ENCODE peak calls at places on chromosomes 2 and 18, in seven cellular contexts. C is hepatocyte, D is lower leg skin, K is neural crest cell, G is left lung, O is A673, T is HFFc6. P is an unnamed sample.

GRCh38 chr18:31950620-31951019 is 7.7 kb upstream of the TRAPPC8 start:
- DNase-seq in C (no peak), D (no peak), K (no peak), G (no peak), O (peak), T (no peak), P (no peak)

GRCh38 chr18:56315363-56315762 is 323.0 kb downstream of the TXNL1 start:
- DNase-seq in C (no peak), D (no peak), K (no peak), G (no peak), O (no peak), T (peak), P (no peak)

GRCh38 chr18:30527917-30528316 is 514.6 kb downstream of the DSC3 start:
- DNase-seq in C (no peak), D (no peak), K (no peak), G (no peak), O (no peak), T (no peak), P (no peak)

GRCh38 chr2:20125164-20125563 is 73.7 kb upstream of the LAPTM4A start:
- DNase-seq in C (no peak), D (no peak), K (no peak), G (no peak), O (no peak), T (no peak), P (no peak)

GRCh38 chr2:20167356-20167755 is 57.6 kb downstream of the SDC1 start:
- DNase-seq in C (no peak), D (no peak), K (no peak), G (no peak), O (no peak), T (no peak), P (peak)

GRCh38 chr18:48136051-48136543 is 205.6 kb upstream of the SMAD2 start:
- DNase-seq in C (no peak), D (no peak), K (no peak), G (no peak), O (no peak), T (no peak), P (no peak)

GRCh38 chr2:69499966-69500365 is 62.7 kb upstream of the NFU1 start:
- DNase-seq in C (no peak), D (no peak), K (no peak), G (no peak), O (no peak), T (no peak), P (no peak)

GRCh38 chr2:159518321-159519005 is 97.9 kb downstream of the BAZ2B start:
- DNase-seq in C (no peak), D (no peak), K (no peak), G (no peak), O (no peak), T (no peak), P (no peak)

GRCh38 chr2:37323770-37324535 is 680 bp downstream of the PRKD3 start:
- DNase-seq in C (peak), D (no peak), K (peak), G (peak), O (peak), T (peak), P (no peak)

GRCh38 chr18:44096016-44096415 is 584.7 kb upstream of the SETBP1 start:
- DNase-seq in C (no peak), D (no peak), K (no peak), G (no peak), O (peak), T (no peak), P (no peak)

GRCh38 chr2:68747918-68748317 is 13.3 kb downstream of the ARHGAP25 start:
- DNase-seq in C (no peak), D (peak), K (no peak), G (no peak), O (no peak), T (no peak), P (no peak)

GRCh38 chr18:61926532-61926931 is 33.7 kb upstream of the RNF152 start:
- DNase-seq in C (no peak), D (no peak), K (no peak), G (no peak), O (no peak), T (no peak), P (no peak)

GRCh38 chr2:71683070-71683469 is 229.7 kb downstream of the DYSF start:
- DNase-seq in C (no peak), D (no peak), K (no peak), G (no peak), O (no peak), T (no peak), P (no peak)

GRCh38 chr2:40244251-40245010 is 207.5 kb downstream of the SLC8A1 start:
- DNase-seq in C (peak), D (peak), K (no peak), G (no peak), O (peak), T (peak), P (no peak)

GRCh38 chr2:11530864-11531451 is 2.9 kb upstream of the GREB1 start:
- DNase-seq in C (no peak), D (no peak), K (no peak), G (no peak), O (no peak), T (no peak), P (no peak)

GRCh38 chr2:3302751-3303582 is 74.7 kb downstream of the EIPR1 start:
- DNase-seq in C (no peak), D (no peak), K (peak), G (peak), O (no peak), T (no peak), P (no peak)

GRCh38 chr2:237073552-237073951 is 12.1 kb upstream of the COPS8 start:
- DNase-seq in C (peak), D (no peak), K (no peak), G (no peak), O (no peak), T (peak), P (no peak)

GRCh38 chr2:199570957-199571356 is 113.2 kb upstream of the SATB2 start:
- DNase-seq in C (no peak), D (no peak), K (no peak), G (no peak), O (no peak), T (no peak), P (no peak)

GRCh38 chr2:53715568-53715967 is 52.0 kb upstream of the CHAC2 start:
- DNase-seq in C (no peak), D (no peak), K (no peak), G (no peak), O (peak), T (no peak), P (no peak)

GRCh38 chr2:40147360-40147759 is 304.5 kb downstream of the SLC8A1 start:
- DNase-seq in C (no peak), D (no peak), K (no peak), G (no peak), O (no peak), T (no peak), P (no peak)

GRCh38 chr2:16725549-16725948 is 59.9 kb upstream of the CYRIA start:
- DNase-seq in C (no peak), D (no peak), K (no peak), G (no peak), O (no peak), T (no peak), P (no peak)

GRCh38 chr2:98145070-98145469 is 58.1 kb downstream of the VWA3B start:
- DNase-seq in C (no peak), D (no peak), K (no peak), G (no peak), O (no peak), T (no peak), P (no peak)

GRCh38 chr2:150586858-150587257 is 99.4 kb upstream of the RND3 start:
- DNase-seq in C (no peak), D (no peak), K (no peak), G (no peak), O (no peak), T (peak), P (no peak)

GRCh38 chr2:196464311-196464710 is 175.2 kb upstream of the CCDC150 start:
- DNase-seq in C (no peak), D (no peak), K (no peak), G (no peak), O (no peak), T (no peak), P (no peak)

GRCh38 chr18:43279015-43279758 is 1.9 kb upstream of the SYT4 start:
- DNase-seq in C (peak), D (no peak), K (no peak), G (no peak), O (peak), T (no peak), P (no peak)

GRCh38 chr2:127702395-127703009 is 1.2 kb downstream of the SFT2D3 start:
- DNase-seq in C (no peak), D (no peak), K (no peak), G (no peak), O (no peak), T (no peak), P (no peak)

GRCh38 chr2:127701193-127701650 is at the start of gene SFT2D3:
- DNase-seq in C (peak), D (peak), K (peak), G (peak), O (peak), T (peak), P (peak)

GRCh38 chr2:127703282-127703681 is 2.0 kb downstream of the SFT2D3 start:
- DNase-seq in C (no peak), D (no peak), K (no peak), G (no peak), O (no peak), T (no peak), P (no peak)

GRCh38 chr2:127700527-127701192 is 637 bp upstream of the SFT2D3 start:
- DNase-seq in C (peak), D (peak), K (no peak), G (peak), O (no peak), T (no peak), P (peak)

DNA sequence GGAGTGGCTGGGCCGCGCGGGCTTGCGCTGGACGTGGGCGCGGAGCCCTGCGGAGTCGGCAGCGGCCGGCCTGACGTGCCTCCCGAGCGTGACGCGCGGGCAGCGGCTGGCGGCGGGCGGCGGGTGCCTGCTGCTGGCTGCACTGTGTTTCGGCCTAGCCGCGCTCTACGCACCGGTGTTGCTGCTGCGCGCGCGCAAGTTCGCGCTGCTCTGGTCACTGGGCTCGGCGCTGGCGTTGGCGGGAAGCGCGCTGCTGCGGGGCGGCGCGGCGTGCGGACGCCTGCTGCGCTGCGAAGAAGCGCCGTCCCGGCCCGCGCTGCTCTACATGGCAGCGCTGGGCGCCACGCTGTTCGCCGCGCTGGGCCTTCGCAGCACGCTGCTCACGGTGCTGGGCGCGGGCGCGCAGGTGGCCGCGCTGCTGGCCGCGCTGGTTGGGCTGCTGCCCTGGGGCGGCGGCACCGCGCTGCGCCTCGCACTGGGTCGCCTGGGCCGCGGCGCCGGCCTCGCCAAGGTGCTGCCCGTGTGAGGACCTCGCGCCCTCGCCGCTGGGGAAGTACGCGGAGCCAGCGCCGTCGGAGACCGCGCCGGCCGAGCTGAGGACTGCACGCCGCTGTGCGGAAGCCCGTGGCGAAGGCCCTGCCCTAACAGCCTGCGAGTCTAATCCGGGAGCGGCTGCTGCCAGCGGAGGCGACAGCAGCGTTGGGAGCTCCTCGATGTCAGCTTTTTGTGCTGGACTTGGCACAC is 526 bp downstream of the SFT2D3 start:
- DNase-seq in C (peak), D (peak), K (peak), G (peak), O (peak), T (peak), P (peak)
- TF ChIP-seq CTCF in C (no peak), D (no peak), K (peak), G (no peak), O (peak), T (peak), P (peak)

GRCh38 chr2:152557273-152557879 is 159.9 kb downstream of the PRPF40A start:
- DNase-seq in C (no peak), D (no peak), K (no peak), G (no peak), O (no peak), T (no peak), P (no peak)

GRCh38 chr2:152553518-152553917 is 163.7 kb downstream of the PRPF40A start:
- DNase-seq in C (no peak), D (no peak), K (no peak), G (no peak), O (no peak), T (no peak), P (no peak)

GRCh38 chr2:152556506-152556905 is 160.8 kb downstream of the PRPF40A start:
- DNase-seq in C (no peak), D (no peak), K (no peak), G (no peak), O (no peak), T (no peak), P (no peak)

GRCh38 chr2:152552868-152553267 is 164.4 kb downstream of the PRPF40A start:
- DNase-seq in C (no peak), D (no peak), K (no peak), G (no peak), O (no peak), T (no peak), P (no peak)

GRCh38 chr2:152555048-152555447 is 162.2 kb downstream of the PRPF40A start:
- DNase-seq in C (no peak), D (no peak), K (no peak), G (no peak), O (peak), T (no peak), P (no peak)
- TF ChIP-seq CTCF in C (peak), D (no peak), K (peak), G (no peak), O (peak), T (peak), P (no peak)

GRCh38 chr18:5841518-5841917 is 53.8 kb downstream of the TMEM200C start:
- DNase-seq in C (no peak), D (no peak), K (no peak), G (no peak), O (no peak), T (no peak), P (no peak)
- TF ChIP-seq CTCF in C (peak), D (no peak), K (peak), G (no peak), O (no peak), T (no peak), P (no peak)

GRCh38 chr2:147469471-147469870 is 375.4 kb upstream of the ACVR2A start:
- DNase-seq in C (no peak), D (no peak), K (no peak), G (no peak), O (peak), T (no peak), P (no peak)
- TF ChIP-seq CTCF in C (no peak), D (no peak), K (no peak), G (no peak), O (no peak), T (no peak), P (no peak)

DNA sequence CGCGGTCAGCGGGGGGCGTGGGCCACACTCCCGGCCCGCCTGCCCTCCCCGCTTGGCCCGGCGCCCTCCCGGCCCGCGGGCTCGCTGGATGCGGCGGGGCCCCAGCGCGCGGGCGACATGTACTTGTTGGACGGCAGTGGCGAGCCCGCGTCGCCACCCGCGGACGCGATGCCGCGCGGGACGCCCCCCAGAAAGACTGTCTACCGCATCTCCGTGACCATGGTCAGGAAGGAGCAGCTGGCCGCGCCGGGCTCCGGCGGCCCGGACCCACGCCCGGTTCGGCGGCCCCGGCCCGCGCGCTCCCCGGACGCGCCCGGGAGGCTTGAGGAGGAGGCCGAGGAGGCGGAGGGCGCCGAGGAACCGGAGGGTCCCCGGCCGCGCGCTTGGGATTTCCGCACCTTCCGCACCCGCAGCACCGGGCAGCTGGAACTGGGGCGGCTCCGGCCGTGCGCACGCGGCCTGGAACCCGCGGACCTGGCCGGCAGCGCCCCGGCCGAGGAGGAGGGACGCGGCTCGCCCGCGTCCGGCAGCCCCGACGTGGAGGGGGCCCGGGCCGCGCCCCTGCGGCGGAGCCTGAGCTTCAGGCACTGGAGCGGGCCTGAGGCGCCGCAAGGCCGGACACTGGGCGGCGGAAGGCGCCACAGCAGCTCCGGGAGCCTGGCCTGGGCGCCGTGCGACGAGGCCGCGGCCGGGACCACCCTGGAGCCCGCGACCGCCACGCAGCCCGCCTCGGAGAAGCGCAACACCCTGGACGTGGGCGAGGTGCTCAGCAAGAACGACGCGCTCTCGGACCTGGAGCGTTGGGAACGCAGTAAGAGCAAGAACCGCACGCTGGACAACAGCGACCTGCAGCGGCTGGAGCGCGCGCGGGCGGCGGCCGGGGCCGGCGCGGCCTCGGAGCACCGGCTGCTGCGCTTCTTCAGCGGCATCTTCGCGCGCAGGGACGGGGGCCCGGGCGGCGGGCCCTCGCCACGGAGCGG is 176.4 kb downstream of the AGAP1 start:
- DNase-seq in C (peak), D (no peak), K (peak), G (no peak), O (peak), T (peak), P (no peak)
- TF ChIP-seq CTCF in C (peak), D (no peak), K (peak), G (peak), O (peak), T (peak), P (peak)

GRCh38 chr2:96407041-96407918 is 71.7 kb downstream of the NCAPH start:
- DNase-seq in C (peak), D (peak), K (peak), G (no peak), O (peak), T (peak), P (peak)
- TF ChIP-seq CTCF in C (peak), D (no peak), K (peak), G (peak), O (peak), T (peak), P (peak)

GRCh38 chr18:27605107-27605834 is 420.2 kb upstream of the CHST9 start:
- DNase-seq in C (peak), D (peak), K (peak), G (no peak), O (peak), T (peak), P (no peak)

GRCh38 chr18:27606851-27607250 is 421.7 kb upstream of the CHST9 start:
- DNase-seq in C (no peak), D (no peak), K (no peak), G (no peak), O (no peak), T (no peak), P (no peak)

GRCh38 chr18:27609221-27609620 is 424.1 kb upstream of the CHST9 start:
- DNase-seq in C (no peak), D (no peak), K (no peak), G (no peak), O (no peak), T (no peak), P (no peak)

GRCh38 chr18:27608174-27608573 is 423.1 kb upstream of the CHST9 start:
- DNase-seq in C (no peak), D (no peak), K (no peak), G (no peak), O (no peak), T (no peak), P (no peak)

GRCh38 chr18:27608742-27609141 is 423.6 kb upstream of the CHST9 start:
- DNase-seq in C (no peak), D (no peak), K (no peak), G (no peak), O (no peak), T (no peak), P (no peak)
- TF ChIP-seq CTCF in C (peak), D (no peak), K (peak), G (no peak), O (peak), T (peak), P (peak)